ENCODE peak calls at places on chromosomes 16 and 17, in five cellular contexts. Z, K, G, N and B are unnamed samples.

GRCh38 chr17:57739402-57740224 is 5.5 kb downstream of the CCDC182 start:
- DNase-seq in Z (no peak), K (peak), G (peak), N (no peak), B (peak)

GRCh38 chr16:5678371-5678770 is 580.8 kb upstream of the EEF2KMT start:
- DNase-seq in Z (no peak), K (no peak), G (no peak), N (no peak), B (peak)

GRCh38 chr17:64315032-64315490 is 52.0 kb upstream of the TEX2 start:
- DNase-seq in Z (no peak), K (no peak), G (no peak), N (no peak), B (no peak)

GRCh38 chr16:75801307-75801706 is 75.0 kb upstream of the CPHXL start:
- DNase-seq in Z (no peak), K (no peak), G (no peak), N (no peak), B (no peak)

GRCh38 chr16:19521471-19522368 is at the start of gene GDE1:
- DNase-seq in Z (peak), K (peak), G (peak), N (peak), B (peak)

GRCh38 chr17:74943808-74944522 is 8.3 kb downstream of the OTOP3 start:
- DNase-seq in Z (no peak), K (no peak), G (no peak), N (no peak), B (no peak)

GRCh38 chr16:1019934-1020305 is 38.4 kb downstream of the SOX8 start:
- DNase-seq in Z (no peak), K (no peak), G (no peak), N (no peak), B (no peak)

GRCh38 chr17:6636616-6637457 is 3.7 kb downstream of the KIAA0753 start:
- DNase-seq in Z (no peak), K (no peak), G (no peak), N (no peak), B (no peak)

GRCh38 chr17:61461586-61461966 is 9.4 kb downstream of the TBX4 start:
- DNase-seq in Z (no peak), K (no peak), G (no peak), N (no peak), B (peak)

GRCh38 chr16:69537706-69538080 is 28.1 kb upstream of the NFAT5 start:
- DNase-seq in Z (no peak), K (no peak), G (no peak), N (no peak), B (no peak)

GRCh38 chr16:19005561-19006445 is 22.1 kb downstream of the TMC7 start:
- DNase-seq in Z (no peak), K (peak), G (no peak), N (no peak), B (peak)

GRCh38 chr16:7456221-7456620 is 123.6 kb downstream of the RBFOX1 start:
- DNase-seq in Z (no peak), K (no peak), G (no peak), N (no peak), B (no peak)

GRCh38 chr17:61335845-61336655 is 63.6 kb upstream of the TBX2 start:
- DNase-seq in Z (no peak), K (no peak), G (no peak), N (no peak), B (no peak)

GRCh38 chr16:426906-427249 is 1.4 kb downstream of the RAB11FIP3 start:
- DNase-seq in Z (no peak), K (no peak), G (no peak), N (no peak), B (no peak)